ENCODE peak calls at places on chromosomes 11 and 22, in five cellular contexts. P, H, V, C and F are unnamed samples.

GRCh38 chr11:129637983-129638776 is 177.5 kb upstream of the TMEM45B start:
- DNase-seq in P (no peak), H (no peak), V (no peak), C (no peak), F (no peak)

GRCh38 chr22:28802595-28803087 is 2.3 kb upstream of the XBP1 start:
- DNase-seq in P (no peak), H (no peak), V (no peak), C (no peak), F (no peak)

GRCh38 chr11:63613517-63614135 is 607 bp downstream of the PLAAT3 start:
- DNase-seq in P (peak), H (peak), V (peak), C (peak), F (peak)

GRCh38 chr11:103488021-103488420 is 378.8 kb downstream of the DYNC2H1 start:
- DNase-seq in P (no peak), H (no peak), V (no peak), C (no peak), F (no peak)

GRCh38 chr11:2807276-2807681 is 78.3 kb downstream of the CDKN1C start:
- DNase-seq in P (no peak), H (peak), V (peak), C (peak), F (peak)

GRCh38 chr22:49305215-49305965 is 522.3 kb downstream of the BRD1 start:
- DNase-seq in P (peak), H (peak), V (no peak), C (peak), F (peak)

GRCh38 chr22:20091690-20092476 is 11.8 kb downstream of the DGCR8 start:
- DNase-seq in P (no peak), H (no peak), V (no peak), C (no peak), F (no peak)

GRCh38 chr11:109422755-109423113 is 744 bp downstream of the C11orf87 start:
- DNase-seq in P (peak), H (no peak), V (peak), C (no peak), F (no peak)

GRCh38 chr22:43004362-43005035 is 10.4 kb downstream of the PACSIN2 start:
- DNase-seq in P (no peak), H (no peak), V (peak), C (no peak), F (no peak)

GRCh38 chr22:43006016-43006505 is 8.9 kb downstream of the PACSIN2 start:
- DNase-seq in P (no peak), H (no peak), V (no peak), C (no peak), F (no peak)

GRCh38 chr22:43007519-43008102 is 7.3 kb downstream of the PACSIN2 start:
- DNase-seq in P (no peak), H (no peak), V (peak), C (no peak), F (no peak)

GRCh38 chr22:43006753-43007152 is 8.2 kb downstream of the PACSIN2 start:
- DNase-seq in P (no peak), H (no peak), V (peak), C (no peak), F (no peak)

GRCh38 chr22:43005106-43005505 is 9.8 kb downstream of the PACSIN2 start:
- DNase-seq in P (no peak), H (no peak), V (peak), C (no peak), F (no peak)
- H3K27ac ChIP-seq in P (no peak), H (no peak), V (peak), C (no peak), F (no peak)

GRCh38 chr11:68549789-68550484 is 89.4 kb downstream of the PPP6R3 start:
- DNase-seq in P (no peak), H (no peak), V (no peak), C (no peak), F (no peak)

GRCh38 chr11:68552542-68552941 is 92.0 kb downstream of the PPP6R3 start:
- DNase-seq in P (no peak), H (no peak), V (no peak), C (no peak), F (no peak)

GRCh38 chr11:68550485-68550817 is 89.9 kb downstream of the PPP6R3 start:
- DNase-seq in P (no peak), H (no peak), V (no peak), C (no peak), F (no peak)

GRCh38 chr11:68551777-68552176 is 91.2 kb downstream of the PPP6R3 start:
- DNase-seq in P (no peak), H (no peak), V (no peak), C (no peak), F (no peak)

GRCh38 chr11:68551223-68551622 is 90.7 kb downstream of the PPP6R3 start:
- DNase-seq in P (no peak), H (no peak), V (peak), C (no peak), F (no peak)
- TF ChIP-seq CTCF in P (no peak), H (no peak), V (no peak), C (no peak), F (no peak)

GRCh38 chr22:23251445-23252093 is 71.3 kb downstream of the BCR start:
- DNase-seq in P (no peak), H (no peak), V (peak), C (no peak), F (no peak)
- H3K4me3 ChIP-seq in P (no peak), H (no peak), V (no peak), C (no peak), F (no peak)

GRCh38 chr11:69122337-69122641 is 33.4 kb upstream of the SMIM38 start:
- DNase-seq in P (no peak), H (no peak), V (peak), C (no peak), F (no peak)
- H3K27ac ChIP-seq in P (no peak), H (peak), V (no peak), C (no peak), F (peak)

GRCh38 chr11:71120346-71120963 is 131.9 kb downstream of the SHANK2 start:
- DNase-seq in P (peak), H (no peak), V (no peak), C (no peak), F (no peak)
- TF ChIP-seq CTCF in P (peak), H (no peak), V (no peak), C (peak), F (no peak)